ENCODE peak calls at places on chromosome 11, in five cellular contexts. One of them, this sample, is unnamed.

GRCh38 chr11:78646564-78647185 is 72.0 kb upstream of the NARS2 start:
- DNase-seq in A549: peak; percentile 60
- DNase-seq in transverse colon: peak; percentile 65
- DNase-seq in H1: no peak
- DNase-seq in suprapubic skin: no peak
- DNase-seq in this sample: no peak

GRCh38 chr11:36566407-36567053 is 1.3 kb upstream of the RAG1 start:
- DNase-seq in suprapubic skin: no peak
- DNase-seq in H1: no peak
- DNase-seq in transverse colon: no peak
- DNase-seq in A549: no peak
- DNase-seq in this sample: no peak

GRCh38 chr11:78929092-78929905 is 354.6 kb upstream of the NARS2 start:
- DNase-seq in suprapubic skin: no peak
- DNase-seq in transverse colon: no peak
- DNase-seq in H1: peak; percentile 71
- DNase-seq in A549: no peak
- DNase-seq in this sample: no peak

GRCh38 chr11:122367809-122368231 is 251.8 kb upstream of the BLID start:
- DNase-seq in transverse colon: no peak
- DNase-seq in suprapubic skin: no peak
- DNase-seq in H1: no peak
- DNase-seq in A549: peak; percentile 36
- DNase-seq in this sample: peak; percentile 67

GRCh38 chr11:79342686-79343085 is 98.1 kb downstream of the TENM4 start:
- DNase-seq in transverse colon: no peak
- DNase-seq in H1: no peak
- DNase-seq in suprapubic skin: no peak
- DNase-seq in A549: no peak
- DNase-seq in this sample: no peak

GRCh38 chr11:18312012-18312411 is 9.9 kb downstream of the HPS5 start:
- DNase-seq in H1: no peak
- DNase-seq in transverse colon: no peak
- DNase-seq in suprapubic skin: no peak
- DNase-seq in A549: no peak
- DNase-seq in this sample: no peak

GRCh38 chr11:70079691-70080090 is 1.6 kb downstream of the ANO1 start:
- DNase-seq in suprapubic skin: peak; percentile 40
- DNase-seq in transverse colon: no peak
- DNase-seq in A549: no peak
- DNase-seq in H1: no peak
- DNase-seq in this sample: no peak

GRCh38 chr11:47443028-47443700 is 5.8 kb downstream of the RAPSN start:
- DNase-seq in A549: peak; percentile 43
- DNase-seq in suprapubic skin: no peak
- DNase-seq in transverse colon: no peak
- DNase-seq in H1: no peak
- DNase-seq in this sample: no peak

GRCh38 chr11:128421577-128421976 is 165.8 kb downstream of the ETS1 start:
- DNase-seq in transverse colon: no peak
- DNase-seq in suprapubic skin: no peak
- DNase-seq in A549: no peak
- DNase-seq in H1: no peak
- DNase-seq in this sample: no peak

DNA sequence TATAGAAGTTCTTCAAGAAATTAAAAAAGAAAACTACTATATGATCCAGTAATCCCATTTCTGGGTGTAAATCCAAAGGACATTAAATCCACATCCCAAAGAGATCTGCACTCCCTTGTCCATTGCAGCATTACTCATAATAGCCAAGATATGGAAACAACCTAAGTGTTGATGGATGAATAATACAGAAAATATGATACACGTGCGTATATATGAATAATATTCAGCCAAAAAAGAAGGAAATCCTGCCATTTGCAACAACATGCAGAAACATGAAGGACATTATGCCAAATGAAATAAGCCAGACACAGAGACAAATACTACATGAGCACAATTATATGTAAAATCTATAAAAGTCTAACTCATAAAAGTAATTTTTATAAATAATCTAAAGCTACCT is 306.2 kb upstream of the ANO3 start:
- DNase-seq in transverse colon: no peak
- DNase-seq in H1: no peak
- DNase-seq in A549: no peak
- DNase-seq in suprapubic skin: no peak
- DNase-seq in this sample: no peak
- TF ChIP-seq EP300 in transverse colon: no peak
- TF ChIP-seq EP300 in H1: no peak
- TF ChIP-seq EP300 in A549: no peak
- TF ChIP-seq EP300 in suprapubic skin: no peak
- TF ChIP-seq EP300 in this sample: no peak

DNA sequence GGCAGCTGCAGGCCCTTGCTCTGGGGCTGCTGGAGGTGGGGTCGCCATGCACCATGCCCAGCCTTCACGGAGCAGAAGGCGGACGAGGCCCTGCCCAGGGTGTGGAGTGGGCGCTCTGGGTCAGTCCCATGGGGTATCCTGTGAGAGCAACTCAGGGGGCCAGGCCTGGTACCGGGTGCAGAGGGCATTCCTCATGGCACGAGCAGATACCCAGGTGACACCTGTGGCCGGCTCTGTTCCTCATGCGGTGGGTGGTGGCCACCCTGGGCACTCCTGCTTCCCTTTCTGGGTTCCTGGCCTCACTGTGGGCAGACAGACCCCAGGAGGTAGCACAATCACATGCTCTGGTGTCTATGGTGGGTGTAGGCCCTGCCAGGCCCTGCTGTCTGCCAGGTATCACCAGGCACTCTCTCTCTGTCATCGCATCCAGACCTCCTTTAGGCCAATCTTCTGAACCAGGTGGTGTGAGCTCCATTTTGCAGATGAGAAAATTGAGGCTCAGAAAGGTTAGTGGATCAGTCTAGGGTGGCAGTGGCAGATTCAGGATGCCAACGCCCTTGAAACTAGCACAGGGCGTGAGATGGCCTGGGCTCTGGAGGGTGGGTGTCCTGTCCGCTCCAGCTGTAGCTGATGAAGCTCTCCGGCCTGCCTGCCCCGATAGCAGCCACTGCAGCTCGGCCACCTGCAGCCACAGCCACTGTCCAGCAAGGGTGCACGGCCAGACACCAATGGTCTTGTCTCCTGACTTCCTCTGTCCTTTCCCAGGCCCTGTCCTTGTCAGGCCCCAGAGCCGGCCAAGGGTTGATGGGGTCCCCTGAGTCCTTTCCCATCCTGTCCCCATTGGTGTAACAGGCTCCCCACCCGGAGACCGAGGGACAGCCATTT is 15.1 kb downstream of the DGKZ start:
- DNase-seq in transverse colon: no peak
- DNase-seq in H1: no peak
- DNase-seq in suprapubic skin: no peak
- DNase-seq in A549: no peak
- DNase-seq in this sample: no peak
- H3K4me3 ChIP-seq in transverse colon: peak overlapping the region; percentile 40
- H3K4me3 ChIP-seq in H1: no peak overlapping the region
- H3K4me3 ChIP-seq in suprapubic skin: peak overlapping the region; percentile 38
- H3K4me3 ChIP-seq in A549: no peak overlapping the region
- H3K4me3 ChIP-seq in this sample: peak overlapping the region; percentile 37

DNA sequence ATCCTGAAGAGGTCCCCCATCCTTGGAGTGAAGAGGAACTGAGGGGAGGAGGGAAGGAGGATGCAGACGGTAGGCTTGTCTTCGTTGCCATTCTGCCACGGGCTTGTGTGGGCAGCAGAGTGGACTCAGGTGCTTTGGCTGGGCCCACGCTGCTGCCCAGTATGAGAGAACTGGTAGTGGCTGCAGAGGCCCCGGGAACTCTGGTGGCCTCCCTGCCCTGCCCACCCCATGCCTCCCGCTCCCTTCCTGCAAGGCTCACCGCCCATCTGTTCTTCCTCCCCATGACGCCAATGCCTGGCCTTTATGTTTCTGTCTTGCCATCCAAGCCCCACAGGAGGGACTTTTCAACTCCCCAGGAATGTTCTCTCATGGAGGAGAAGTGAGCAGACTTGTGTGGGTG is 157.4 kb downstream of the DSCAML1 start:
- DNase-seq in H1: no peak
- DNase-seq in transverse colon: no peak
- DNase-seq in A549: no peak
- DNase-seq in suprapubic skin: no peak
- DNase-seq in this sample: no peak
- TF ChIP-seq CTCF in H1: no peak
- TF ChIP-seq CTCF in transverse colon: no peak
- TF ChIP-seq CTCF in A549: no peak
- TF ChIP-seq CTCF in suprapubic skin: no peak
- TF ChIP-seq CTCF in this sample: no peak

GRCh38 chr11:132171031-132171430 is 800.6 kb downstream of the NTM start:
- DNase-seq in A549: no peak
- DNase-seq in transverse colon: no peak
- DNase-seq in H1: no peak
- DNase-seq in suprapubic skin: no peak
- DNase-seq in this sample: no peak
- TF ChIP-seq EP300 in A549: no peak
- TF ChIP-seq EP300 in transverse colon: no peak
- TF ChIP-seq EP300 in H1: no peak
- TF ChIP-seq EP300 in suprapubic skin: no peak
- TF ChIP-seq EP300 in this sample: no peak

DNA sequence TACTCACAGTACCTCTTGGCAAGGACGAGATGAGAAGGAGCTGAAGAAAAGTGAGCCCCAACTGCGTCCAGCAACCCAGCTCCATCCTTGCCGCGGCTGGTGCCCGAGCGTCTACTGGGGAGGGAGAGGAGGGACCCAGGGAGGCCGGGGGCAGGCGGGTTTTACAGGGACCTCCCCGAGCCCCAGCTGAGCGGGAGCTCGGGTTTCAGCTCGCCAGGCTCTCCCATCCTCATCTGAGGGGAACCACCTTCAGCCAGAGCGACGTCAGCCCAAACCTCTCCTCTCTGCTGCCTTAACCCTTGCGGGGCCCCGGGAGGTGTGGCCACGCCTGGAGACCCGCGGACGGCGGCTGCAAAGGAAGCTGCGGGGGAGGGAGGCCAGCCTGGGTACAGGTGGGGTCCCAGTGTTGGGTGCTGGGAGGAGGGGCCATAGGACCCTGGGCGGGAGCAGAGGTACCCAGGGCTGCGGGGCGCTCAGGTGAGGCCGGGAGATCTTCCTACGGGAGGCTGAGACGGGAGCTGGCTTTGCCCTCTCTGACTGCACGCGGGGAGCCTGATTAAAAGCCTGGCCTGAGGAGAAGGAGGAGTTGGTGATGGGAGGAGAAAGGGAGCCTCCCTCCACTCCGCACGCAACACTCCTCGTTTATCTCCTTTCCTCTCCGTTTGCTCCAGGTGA is at the start of gene PAMR1:
- DNase-seq in suprapubic skin: peak; percentile 86
- DNase-seq in H1: peak; percentile 54
- DNase-seq in A549: no peak
- DNase-seq in transverse colon: peak; percentile 29
- DNase-seq in this sample: peak; percentile 89
- H3K4me3 ChIP-seq in suprapubic skin: peak within 1 kb of the TSS; percentile 38
- H3K4me3 ChIP-seq in H1: peak within 1 kb of the TSS; percentile 61
- H3K4me3 ChIP-seq in A549: no peak within 1 kb of the TSS
- H3K4me3 ChIP-seq in transverse colon: peak within 1 kb of the TSS; percentile 31
- H3K4me3 ChIP-seq in this sample: peak within 1 kb of the TSS; percentile 31

DNA sequence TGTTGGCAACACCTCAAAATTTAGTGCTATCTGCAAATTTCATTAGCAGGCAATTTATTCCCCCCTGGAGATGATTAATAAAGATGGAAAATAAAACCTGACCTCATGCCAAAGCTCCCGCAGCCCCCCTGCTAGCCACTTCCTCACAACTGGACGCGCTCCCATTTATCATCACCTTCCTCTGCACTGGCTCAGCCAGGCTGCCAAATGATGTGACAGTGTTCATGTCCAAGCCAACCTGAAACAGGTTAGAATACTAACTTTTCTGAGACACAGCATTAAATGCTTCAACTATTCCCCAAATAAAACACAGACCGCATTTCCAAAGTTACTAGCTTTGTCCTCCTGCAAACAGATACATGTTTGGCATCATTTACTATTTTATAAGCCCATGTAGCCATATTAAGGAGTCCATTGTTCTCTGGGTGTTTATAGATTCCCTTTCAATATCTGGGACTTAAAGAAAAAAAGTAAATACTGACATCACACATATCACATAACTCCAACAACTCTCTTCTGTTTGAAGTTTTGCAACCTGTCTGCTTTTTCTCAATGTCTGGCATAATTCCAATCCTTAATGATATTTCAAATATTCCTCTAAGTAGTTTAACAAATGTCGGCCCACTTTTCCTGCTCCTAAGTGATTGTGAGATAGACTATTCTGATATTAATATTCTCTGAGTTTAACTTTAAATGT is 829.8 kb upstream of the FAT3 start:
- DNase-seq in suprapubic skin: no peak
- DNase-seq in A549: peak; percentile 85
- DNase-seq in transverse colon: no peak
- DNase-seq in H1: no peak
- DNase-seq in this sample: no peak
- TF ChIP-seq CTCF in suprapubic skin: no peak
- TF ChIP-seq CTCF in A549: no peak
- TF ChIP-seq CTCF in transverse colon: no peak
- TF ChIP-seq CTCF in H1: no peak
- TF ChIP-seq CTCF in this sample: no peak

This sample was measured in sigmoid colon.